ENCODE peak calls at places on chromosome 6, in eight cellular contexts. V, U, E, C, Q, G, R and W are unnamed samples.
A peak's percentile ranks its signal among the peaks of the same experiment; 100 is the strongest.

GRCh38 chr6:158630944-158631616 is 13.5 kb downstream of the DYNLT1 start:
- DNase-seq in G (no peak), U (no peak), V (no peak), E (no peak), C (no peak), R (no peak), Q (no peak), W (no peak)

GRCh38 chr6:157845493-157846259 is 22.6 kb downstream of the SNX9 start:
- DNase-seq in C (no peak), E (no peak), Q (no peak), U (no peak), G (no peak), R (no peak), V (no peak), W (no peak)

GRCh38 chr6:5094327-5094726 is 9.2 kb downstream of the PPP1R3G start:
- DNase-seq in E (peak; percentile 67), U (no peak), Q (no peak), V (no peak), C (no peak), R (no peak), G (no peak), W (no peak)

GRCh38 chr6:11218827-11219826 is 13.3 kb downstream of the NEDD9 start:
- DNase-seq in G (peak; percentile 67), R (no peak), U (no peak), E (no peak), Q (no peak), V (no peak), C (no peak), W (no peak)

GRCh38 chr6:14950970-14951276 is 294.9 kb upstream of the JARID2 start:
- DNase-seq in Q (no peak), E (no peak), G (no peak), V (no peak), U (no peak), C (no peak), R (no peak), W (no peak)

GRCh38 chr6:10417681-10418104 is 2.8 kb upstream of the TFAP2A start:
- DNase-seq in R (no peak), Q (no peak), C (no peak), U (no peak), G (no peak), E (no peak), V (no peak), W (no peak)

GRCh38 chr6:106557837-106558236 is 71.5 kb downstream of the RTN4IP1 start:
- DNase-seq in Q (no peak), U (no peak), R (no peak), G (no peak), E (no peak), V (no peak), C (no peak), W (no peak)

GRCh38 chr6:35258858-35259193 is 709 bp upstream of the ZNF76 start:
- DNase-seq in U (no peak), R (peak; percentile 41), G (no peak), Q (no peak), C (peak; percentile 49), V (peak; percentile 76), E (peak; percentile 68), W (peak; percentile 43)

GRCh38 chr6:7389162-7389450 is 436 bp downstream of the CAGE1 start:
- DNase-seq in G (no peak), Q (no peak), E (peak; percentile 45), C (no peak), U (no peak), R (no peak), V (no peak), W (no peak)

GRCh38 chr6:18384621-18385020 is 2.5 kb upstream of the RNF144B start:
- DNase-seq in G (no peak), R (no peak), U (no peak), E (no peak), V (no peak), C (no peak), Q (no peak), W (no peak)

GRCh38 chr6:53044071-53044470 is 21.1 kb upstream of the FBXO9 start:
- DNase-seq in G (no peak), E (no peak), V (no peak), U (no peak), R (no peak), C (no peak), Q (no peak), W (no peak)